ENCODE peak calls at places on chromosomes 11 and 22, in eight cellular contexts. One of them, this sample, is unnamed. For H3K27me3, the result is how much of the 10 kb centered on the place peaks cover.

GRCh38 chr22:24587251-24587650 is 5.6 kb downstream of the LRRC75B start:
- DNase-seq in HCT116: no peak
- DNase-seq in bronchial epithelial cell: no peak
- DNase-seq in RWPE2: no peak
- DNase-seq in IMR-90: no peak
- DNase-seq in AG04450: no peak
- DNase-seq in dorsolateral prefrontal cortex: no peak
- DNase-seq in CD8-positive, alpha-beta memory T cell: no peak
- DNase-seq in this sample: no peak

GRCh38 chr22:39592104-39593060 is 21.8 kb downstream of the CACNA1I start:
- DNase-seq in HCT116: peak
- DNase-seq in IMR-90: peak
- DNase-seq in AG04450: peak
- DNase-seq in CD8-positive, alpha-beta memory T cell: no peak
- DNase-seq in bronchial epithelial cell: peak
- DNase-seq in dorsolateral prefrontal cortex: no peak
- DNase-seq in RWPE2: peak
- DNase-seq in this sample: no peak

GRCh38 chr11:32918427-32918826 is 25.8 kb downstream of the QSER1 start:
- DNase-seq in IMR-90: peak
- DNase-seq in AG04450: no peak
- DNase-seq in bronchial epithelial cell: peak
- DNase-seq in CD8-positive, alpha-beta memory T cell: no peak
- DNase-seq in HCT116: no peak
- DNase-seq in dorsolateral prefrontal cortex: no peak
- DNase-seq in RWPE2: no peak
- DNase-seq in this sample: no peak

GRCh38 chr11:122344281-122344680 is 228.3 kb upstream of the BLID start:
- DNase-seq in RWPE2: no peak
- DNase-seq in AG04450: peak
- DNase-seq in bronchial epithelial cell: peak
- DNase-seq in HCT116: no peak
- DNase-seq in CD8-positive, alpha-beta memory T cell: no peak
- DNase-seq in IMR-90: peak
- DNase-seq in dorsolateral prefrontal cortex: no peak
- DNase-seq in this sample: no peak

GRCh38 chr11:14892036-14892556 is at the start of gene CYP2R1:
- DNase-seq in HCT116: peak
- DNase-seq in RWPE2: peak
- DNase-seq in dorsolateral prefrontal cortex: peak
- DNase-seq in CD8-positive, alpha-beta memory T cell: peak
- DNase-seq in bronchial epithelial cell: peak
- DNase-seq in AG04450: peak
- DNase-seq in IMR-90: peak
- DNase-seq in this sample: peak

GRCh38 chr11:78773077-78773476 is 198.4 kb upstream of the NARS2 start:
- DNase-seq in dorsolateral prefrontal cortex: no peak
- DNase-seq in IMR-90: peak
- DNase-seq in AG04450: no peak
- DNase-seq in CD8-positive, alpha-beta memory T cell: no peak
- DNase-seq in HCT116: no peak
- DNase-seq in bronchial epithelial cell: peak
- DNase-seq in RWPE2: no peak
- DNase-seq in this sample: no peak

GRCh38 chr11:57475671-57476222 is 15.4 kb downstream of the RTN4RL2 start:
- DNase-seq in dorsolateral prefrontal cortex: no peak
- DNase-seq in IMR-90: no peak
- DNase-seq in HCT116: no peak
- DNase-seq in bronchial epithelial cell: no peak
- DNase-seq in RWPE2: no peak
- DNase-seq in AG04450: no peak
- DNase-seq in CD8-positive, alpha-beta memory T cell: no peak
- DNase-seq in this sample: no peak

GRCh38 chr22:48804811-48805301 is 1022.8 kb downstream of the BRD1 start:
- DNase-seq in AG04450: no peak
- DNase-seq in IMR-90: no peak
- DNase-seq in CD8-positive, alpha-beta memory T cell: no peak
- DNase-seq in dorsolateral prefrontal cortex: no peak
- DNase-seq in HCT116: no peak
- DNase-seq in RWPE2: no peak
- DNase-seq in bronchial epithelial cell: no peak
- DNase-seq in this sample: peak

GRCh38 chr11:94734563-94735275 is 33.4 kb upstream of the AMOTL1 start:
- DNase-seq in IMR-90: no peak
- DNase-seq in HCT116: peak
- DNase-seq in RWPE2: no peak
- DNase-seq in dorsolateral prefrontal cortex: no peak
- DNase-seq in bronchial epithelial cell: peak
- DNase-seq in AG04450: no peak
- DNase-seq in CD8-positive, alpha-beta memory T cell: no peak
- DNase-seq in this sample: no peak

GRCh38 chr11:17733261-17733660 is 1.3 kb upstream of the KCNC1 start:
- DNase-seq in IMR-90: no peak
- DNase-seq in AG04450: no peak
- DNase-seq in CD8-positive, alpha-beta memory T cell: no peak
- DNase-seq in dorsolateral prefrontal cortex: no peak
- DNase-seq in bronchial epithelial cell: no peak
- DNase-seq in RWPE2: no peak
- DNase-seq in HCT116: no peak
- DNase-seq in this sample: no peak
- H3K27me3 ChIP-seq in IMR-90: half or more
- H3K27me3 ChIP-seq in AG04450: half or more
- H3K27me3 ChIP-seq in CD8-positive, alpha-beta memory T cell: under half
- H3K27me3 ChIP-seq in dorsolateral prefrontal cortex: under half
- H3K27me3 ChIP-seq in bronchial epithelial cell: under half
- H3K27me3 ChIP-seq in RWPE2: half or more
- H3K27me3 ChIP-seq in HCT116: under half
- H3K27me3 ChIP-seq in this sample: under half

GRCh38 chr22:37509026-37509886 is 10.0 kb downstream of the CARD10 start:
- DNase-seq in dorsolateral prefrontal cortex: no peak
- DNase-seq in RWPE2: no peak
- DNase-seq in IMR-90: no peak
- DNase-seq in CD8-positive, alpha-beta memory T cell: no peak
- DNase-seq in bronchial epithelial cell: no peak
- DNase-seq in AG04450: no peak
- DNase-seq in HCT116: no peak
- DNase-seq in this sample: no peak
- H3K27me3 ChIP-seq in dorsolateral prefrontal cortex: under half
- H3K27me3 ChIP-seq in RWPE2: under half
- H3K27me3 ChIP-seq in IMR-90: under half
- H3K27me3 ChIP-seq in CD8-positive, alpha-beta memory T cell: under half
- H3K27me3 ChIP-seq in bronchial epithelial cell: under half
- H3K27me3 ChIP-seq in AG04450: under half
- H3K27me3 ChIP-seq in HCT116: under half
- H3K27me3 ChIP-seq in this sample: under half

GRCh38 chr11:56474729-56475128 is 1.6 kb upstream of the OR5M3 start:
- DNase-seq in bronchial epithelial cell: no peak
- DNase-seq in HCT116: no peak
- DNase-seq in AG04450: no peak
- DNase-seq in dorsolateral prefrontal cortex: no peak
- DNase-seq in RWPE2: no peak
- DNase-seq in CD8-positive, alpha-beta memory T cell: no peak
- DNase-seq in IMR-90: no peak
- DNase-seq in this sample: no peak

DNA sequence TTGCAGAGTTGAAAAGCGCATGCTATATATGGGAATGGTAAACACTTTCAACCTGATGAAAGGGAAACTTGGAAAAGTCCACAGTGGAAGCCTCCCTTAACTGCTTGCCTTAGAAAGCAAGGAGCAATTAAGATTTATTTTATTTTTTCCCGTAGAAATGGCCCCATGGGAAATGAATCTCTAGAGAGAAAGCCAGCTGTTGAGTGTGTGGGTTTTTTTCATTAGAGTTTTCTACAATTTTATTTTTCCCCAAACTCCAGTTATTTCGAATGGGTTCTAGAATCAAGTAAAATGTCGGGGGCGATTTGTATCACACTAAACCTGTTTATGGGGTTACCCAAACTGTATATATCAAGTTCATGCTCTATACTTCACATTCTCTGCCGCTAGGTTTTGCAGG is at the start of gene OR5M3:
- DNase-seq in dorsolateral prefrontal cortex: no peak
- DNase-seq in IMR-90: no peak
- DNase-seq in bronchial epithelial cell: no peak
- DNase-seq in RWPE2: no peak
- DNase-seq in AG04450: no peak
- DNase-seq in HCT116: no peak
- DNase-seq in CD8-positive, alpha-beta memory T cell: no peak
- DNase-seq in this sample: no peak
- H3K27me3 ChIP-seq in dorsolateral prefrontal cortex: under half
- H3K27me3 ChIP-seq in IMR-90: under half
- H3K27me3 ChIP-seq in bronchial epithelial cell: under half
- H3K27me3 ChIP-seq in RWPE2: under half
- H3K27me3 ChIP-seq in AG04450: under half
- H3K27me3 ChIP-seq in HCT116: under half
- H3K27me3 ChIP-seq in CD8-positive, alpha-beta memory T cell: under half
- H3K27me3 ChIP-seq in this sample: under half

GRCh38 chr11:64717268-64717578 is 5.8 kb downstream of the NRXN2 start:
- DNase-seq in CD8-positive, alpha-beta memory T cell: no peak
- DNase-seq in RWPE2: no peak
- DNase-seq in dorsolateral prefrontal cortex: no peak
- DNase-seq in AG04450: no peak
- DNase-seq in IMR-90: no peak
- DNase-seq in bronchial epithelial cell: no peak
- DNase-seq in HCT116: no peak
- DNase-seq in this sample: peak
- H3K27me3 ChIP-seq in CD8-positive, alpha-beta memory T cell: under half
- H3K27me3 ChIP-seq in RWPE2: half or more
- H3K27me3 ChIP-seq in dorsolateral prefrontal cortex: under half
- H3K27me3 ChIP-seq in AG04450: half or more
- H3K27me3 ChIP-seq in IMR-90: half or more
- H3K27me3 ChIP-seq in bronchial epithelial cell: under half
- H3K27me3 ChIP-seq in HCT116: under half
- H3K27me3 ChIP-seq in this sample: under half